ENCODE peak calls at places on chromosomes 4 and X, in ten cellular contexts. One of them, this sample, is unnamed.

GRCh38 chrX:70436380-70436779 is 8.3 kb upstream of the DLG3 start:
- DNase-seq in mesenchymal stem cell: peak; percentile 8
- DNase-seq in astrocyte: no peak
- DNase-seq in stomach: no peak
- DNase-seq in naive thymus-derived CD4-positive, alpha-beta T cell: no peak
- DNase-seq in tibial artery: no peak
- DNase-seq in effector memory CD4-positive, alpha-beta T cell: no peak
- DNase-seq in aorta: no peak
- DNase-seq in GM23248: peak; percentile 27
- DNase-seq in heart left ventricle: no peak
- DNase-seq in this sample: no peak

GRCh38 chr4:8157944-8158709 is 486 bp downstream of the ABLIM2 start:
- DNase-seq in mesenchymal stem cell: peak; percentile 14
- DNase-seq in astrocyte: no peak
- DNase-seq in stomach: no peak
- DNase-seq in naive thymus-derived CD4-positive, alpha-beta T cell: no peak
- DNase-seq in tibial artery: no peak
- DNase-seq in effector memory CD4-positive, alpha-beta T cell: no peak
- DNase-seq in aorta: peak; percentile 78
- DNase-seq in GM23248: peak; percentile 30
- DNase-seq in heart left ventricle: peak; percentile 70
- DNase-seq in this sample: no peak

GRCh38 chr4:11152684-11153083 is 276.0 kb downstream of the HS3ST1 start:
- DNase-seq in mesenchymal stem cell: no peak
- DNase-seq in astrocyte: no peak
- DNase-seq in stomach: no peak
- DNase-seq in naive thymus-derived CD4-positive, alpha-beta T cell: no peak
- DNase-seq in tibial artery: no peak
- DNase-seq in effector memory CD4-positive, alpha-beta T cell: no peak
- DNase-seq in aorta: no peak
- DNase-seq in GM23248: no peak
- DNase-seq in heart left ventricle: no peak
- DNase-seq in this sample: peak; percentile 65

GRCh38 chr4:152385551-152385950 is 150.3 kb downstream of the FBXW7 start:
- DNase-seq in mesenchymal stem cell: peak; percentile 33
- DNase-seq in astrocyte: no peak
- DNase-seq in stomach: no peak
- DNase-seq in naive thymus-derived CD4-positive, alpha-beta T cell: no peak
- DNase-seq in tibial artery: no peak
- DNase-seq in effector memory CD4-positive, alpha-beta T cell: no peak
- DNase-seq in aorta: no peak
- DNase-seq in GM23248: peak; percentile 64
- DNase-seq in heart left ventricle: no peak
- DNase-seq in this sample: no peak

GRCh38 chr4:2141762-2142520 is 82.8 kb downstream of the NAT8L start:
- DNase-seq in mesenchymal stem cell: no peak
- DNase-seq in astrocyte: no peak
- DNase-seq in stomach: no peak
- DNase-seq in naive thymus-derived CD4-positive, alpha-beta T cell: peak; percentile 16
- DNase-seq in tibial artery: no peak
- DNase-seq in effector memory CD4-positive, alpha-beta T cell: no peak
- DNase-seq in aorta: no peak
- DNase-seq in GM23248: no peak
- DNase-seq in heart left ventricle: no peak
- DNase-seq in this sample: no peak

GRCh38 chrX:131734621-131735020 is 190.7 kb downstream of the OR13H1 start:
- DNase-seq in mesenchymal stem cell: no peak
- DNase-seq in astrocyte: peak; percentile 49
- DNase-seq in stomach: peak; percentile 87
- DNase-seq in naive thymus-derived CD4-positive, alpha-beta T cell: no peak
- DNase-seq in tibial artery: no peak
- DNase-seq in effector memory CD4-positive, alpha-beta T cell: no peak
- DNase-seq in aorta: no peak
- DNase-seq in GM23248: no peak
- DNase-seq in heart left ventricle: no peak
- DNase-seq in this sample: no peak

GRCh38 chr4:147285751-147286150 is 195.1 kb upstream of the EDNRA start:
- DNase-seq in mesenchymal stem cell: no peak
- DNase-seq in astrocyte: no peak
- DNase-seq in stomach: no peak
- DNase-seq in naive thymus-derived CD4-positive, alpha-beta T cell: no peak
- DNase-seq in tibial artery: no peak
- DNase-seq in effector memory CD4-positive, alpha-beta T cell: no peak
- DNase-seq in aorta: no peak
- DNase-seq in GM23248: no peak
- DNase-seq in heart left ventricle: no peak
- DNase-seq in this sample: no peak

GRCh38 chr4:86720508-86721068 is 126.5 kb downstream of the PTPN13 start:
- DNase-seq in mesenchymal stem cell: no peak
- DNase-seq in astrocyte: peak; percentile 51
- DNase-seq in stomach: no peak
- DNase-seq in naive thymus-derived CD4-positive, alpha-beta T cell: no peak
- DNase-seq in tibial artery: no peak
- DNase-seq in effector memory CD4-positive, alpha-beta T cell: no peak
- DNase-seq in aorta: no peak
- DNase-seq in GM23248: peak; percentile 56
- DNase-seq in heart left ventricle: no peak
- DNase-seq in this sample: no peak

GRCh38 chr4:148015468-148015867 is 283.6 kb downstream of the ARHGAP10 start:
- DNase-seq in mesenchymal stem cell: no peak
- DNase-seq in astrocyte: no peak
- DNase-seq in stomach: no peak
- DNase-seq in naive thymus-derived CD4-positive, alpha-beta T cell: no peak
- DNase-seq in tibial artery: no peak
- DNase-seq in effector memory CD4-positive, alpha-beta T cell: no peak
- DNase-seq in aorta: no peak
- DNase-seq in GM23248: no peak
- DNase-seq in heart left ventricle: no peak
- DNase-seq in this sample: no peak

GRCh38 chr4:176277162-176277904 is 8.3 kb upstream of the ASB5 start:
- DNase-seq in mesenchymal stem cell: peak; percentile 75
- DNase-seq in astrocyte: peak; percentile 36
- DNase-seq in stomach: peak; percentile 71
- DNase-seq in naive thymus-derived CD4-positive, alpha-beta T cell: no peak
- DNase-seq in tibial artery: peak; percentile 54
- DNase-seq in effector memory CD4-positive, alpha-beta T cell: no peak
- DNase-seq in aorta: peak; percentile 87
- DNase-seq in GM23248: peak; percentile 91
- DNase-seq in heart left ventricle: no peak
- DNase-seq in this sample: peak; percentile 54

GRCh38 chrX:118117069-118117405 is 427 bp upstream of the KLHL13 start:
- DNase-seq in mesenchymal stem cell: no peak
- DNase-seq in astrocyte: no peak
- DNase-seq in stomach: no peak
- DNase-seq in naive thymus-derived CD4-positive, alpha-beta T cell: peak; percentile 1
- DNase-seq in tibial artery: peak; percentile 26
- DNase-seq in effector memory CD4-positive, alpha-beta T cell: no peak
- DNase-seq in aorta: peak; percentile 72
- DNase-seq in GM23248: peak; percentile 9
- DNase-seq in heart left ventricle: peak; percentile 56
- DNase-seq in this sample: no peak

GRCh38 chr4:127501103-127501502 is 131.7 kb upstream of the INTU start:
- DNase-seq in mesenchymal stem cell: no peak
- DNase-seq in astrocyte: peak; percentile 46
- DNase-seq in stomach: no peak
- DNase-seq in naive thymus-derived CD4-positive, alpha-beta T cell: no peak
- DNase-seq in tibial artery: no peak
- DNase-seq in effector memory CD4-positive, alpha-beta T cell: no peak
- DNase-seq in aorta: no peak
- DNase-seq in GM23248: peak; percentile 18
- DNase-seq in heart left ventricle: no peak
- DNase-seq in this sample: no peak

GRCh38 chr4:80201326-80202151 is 4.2 kb downstream of the PRDM8 start:
- DNase-seq in mesenchymal stem cell: peak; percentile 75
- DNase-seq in astrocyte: peak; percentile 76
- DNase-seq in stomach: no peak
- DNase-seq in naive thymus-derived CD4-positive, alpha-beta T cell: peak; percentile 42
- DNase-seq in tibial artery: peak; percentile 37
- DNase-seq in effector memory CD4-positive, alpha-beta T cell: peak; percentile 38
- DNase-seq in aorta: peak; percentile 82
- DNase-seq in GM23248: peak; percentile 43
- DNase-seq in heart left ventricle: no peak
- DNase-seq in this sample: no peak

GRCh38 chr4:84866295-84866694 is 100.2 kb downstream of the WDFY3 start:
- DNase-seq in mesenchymal stem cell: no peak
- DNase-seq in astrocyte: no peak
- DNase-seq in stomach: no peak
- DNase-seq in naive thymus-derived CD4-positive, alpha-beta T cell: no peak
- DNase-seq in tibial artery: no peak
- DNase-seq in effector memory CD4-positive, alpha-beta T cell: no peak
- DNase-seq in aorta: no peak
- DNase-seq in GM23248: no peak
- DNase-seq in heart left ventricle: no peak
- DNase-seq in this sample: no peak

GRCh38 chr4:40227284-40227683 is 30.5 kb downstream of the RHOH start:
- DNase-seq in mesenchymal stem cell: no peak
- DNase-seq in astrocyte: no peak
- DNase-seq in stomach: no peak
- DNase-seq in naive thymus-derived CD4-positive, alpha-beta T cell: no peak
- DNase-seq in tibial artery: no peak
- DNase-seq in effector memory CD4-positive, alpha-beta T cell: no peak
- DNase-seq in aorta: no peak
- DNase-seq in GM23248: no peak
- DNase-seq in heart left ventricle: no peak
- DNase-seq in this sample: no peak

GRCh38 chr4:54110019-54110416 is 10.1 kb downstream of the GSX2 start:
- DNase-seq in mesenchymal stem cell: no peak
- DNase-seq in astrocyte: no peak
- DNase-seq in stomach: no peak
- DNase-seq in naive thymus-derived CD4-positive, alpha-beta T cell: no peak
- DNase-seq in tibial artery: no peak
- DNase-seq in effector memory CD4-positive, alpha-beta T cell: no peak
- DNase-seq in aorta: no peak
- DNase-seq in GM23248: no peak
- DNase-seq in heart left ventricle: no peak
- DNase-seq in this sample: no peak
- H3K4me3 ChIP-seq in mesenchymal stem cell: no peak overlapping the region
- H3K4me3 ChIP-seq in astrocyte: no peak overlapping the region
- H3K4me3 ChIP-seq in stomach: no peak overlapping the region
- H3K4me3 ChIP-seq in naive thymus-derived CD4-positive, alpha-beta T cell: no peak overlapping the region
- H3K4me3 ChIP-seq in tibial artery: no peak overlapping the region
- H3K4me3 ChIP-seq in effector memory CD4-positive, alpha-beta T cell: no peak overlapping the region
- H3K4me3 ChIP-seq in aorta: no peak overlapping the region
- H3K4me3 ChIP-seq in GM23248: no peak overlapping the region
- H3K4me3 ChIP-seq in heart left ventricle: no peak overlapping the region
- H3K4me3 ChIP-seq in this sample: no peak overlapping the region

DNA sequence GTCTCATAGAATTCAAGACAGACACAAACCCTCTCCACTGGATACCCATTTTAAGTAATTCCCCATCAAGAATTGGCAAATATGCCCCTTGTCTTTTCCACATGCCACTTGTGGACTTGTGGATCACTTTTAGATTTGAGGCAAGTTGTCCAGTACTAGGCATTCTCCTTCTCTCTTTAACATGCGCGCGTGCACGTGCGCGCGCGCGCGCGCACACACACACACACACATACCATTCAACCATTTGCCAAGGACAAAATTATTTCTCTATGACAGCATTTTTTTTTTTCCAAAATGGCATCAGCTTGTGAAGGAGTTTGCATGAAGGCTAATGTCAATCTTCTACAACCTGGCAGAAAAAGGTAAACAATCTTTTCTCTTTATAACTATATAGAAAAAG is 1325.7 kb upstream of the IGFBP7 start:
- DNase-seq in mesenchymal stem cell: no peak
- DNase-seq in astrocyte: no peak
- DNase-seq in stomach: no peak
- DNase-seq in naive thymus-derived CD4-positive, alpha-beta T cell: no peak
- DNase-seq in tibial artery: no peak
- DNase-seq in effector memory CD4-positive, alpha-beta T cell: no peak
- DNase-seq in aorta: no peak
- DNase-seq in GM23248: no peak
- DNase-seq in heart left ventricle: no peak
- DNase-seq in this sample: no peak
- H3K9me3 ChIP-seq in mesenchymal stem cell: peaks cover 22% of the 10 kb centered on the region
- H3K9me3 ChIP-seq in astrocyte: no peaks in the 10 kb centered on the region
- H3K9me3 ChIP-seq in stomach: peaks cover 16% of the 10 kb centered on the region
- H3K9me3 ChIP-seq in naive thymus-derived CD4-positive, alpha-beta T cell: peaks cover 4% of the 10 kb centered on the region
- H3K9me3 ChIP-seq in tibial artery: peaks cover 9% of the 10 kb centered on the region
- H3K9me3 ChIP-seq in effector memory CD4-positive, alpha-beta T cell: peaks cover 3% of the 10 kb centered on the region
- H3K9me3 ChIP-seq in aorta: no peaks in the 10 kb centered on the region
- H3K9me3 ChIP-seq in GM23248: no peaks in the 10 kb centered on the region
- H3K9me3 ChIP-seq in heart left ventricle: peaks cover 12% of the 10 kb centered on the region
- H3K9me3 ChIP-seq in this sample: no peaks in the 10 kb centered on the region

GRCh38 chrX:154006965-154007364 is 12.7 kb downstream of the IRAK1 start:
- DNase-seq in mesenchymal stem cell: no peak
- DNase-seq in astrocyte: no peak
- DNase-seq in stomach: no peak
- DNase-seq in naive thymus-derived CD4-positive, alpha-beta T cell: no peak
- DNase-seq in tibial artery: no peak
- DNase-seq in effector memory CD4-positive, alpha-beta T cell: no peak
- DNase-seq in aorta: no peak
- DNase-seq in GM23248: no peak
- DNase-seq in heart left ventricle: no peak
- DNase-seq in this sample: no peak

GRCh38 chrX:154011376-154012335 is 8.0 kb downstream of the IRAK1 start:
- DNase-seq in mesenchymal stem cell: no peak
- DNase-seq in astrocyte: no peak
- DNase-seq in stomach: no peak
- DNase-seq in naive thymus-derived CD4-positive, alpha-beta T cell: no peak
- DNase-seq in tibial artery: no peak
- DNase-seq in effector memory CD4-positive, alpha-beta T cell: no peak
- DNase-seq in aorta: no peak
- DNase-seq in GM23248: no peak
- DNase-seq in heart left ventricle: no peak
- DNase-seq in this sample: no peak

GRCh38 chrX:154012336-154012991 is 7.2 kb downstream of the IRAK1 start:
- DNase-seq in mesenchymal stem cell: no peak
- DNase-seq in astrocyte: no peak
- DNase-seq in stomach: no peak
- DNase-seq in naive thymus-derived CD4-positive, alpha-beta T cell: no peak
- DNase-seq in tibial artery: no peak
- DNase-seq in effector memory CD4-positive, alpha-beta T cell: no peak
- DNase-seq in aorta: no peak
- DNase-seq in GM23248: no peak
- DNase-seq in heart left ventricle: no peak
- DNase-seq in this sample: peak; percentile 77

GRCh38 chrX:154010330-154011087 is 9.2 kb downstream of the IRAK1 start:
- DNase-seq in mesenchymal stem cell: peak; percentile 44
- DNase-seq in astrocyte: no peak
- DNase-seq in stomach: no peak
- DNase-seq in naive thymus-derived CD4-positive, alpha-beta T cell: no peak
- DNase-seq in tibial artery: no peak
- DNase-seq in effector memory CD4-positive, alpha-beta T cell: no peak
- DNase-seq in aorta: no peak
- DNase-seq in GM23248: peak; percentile 69
- DNase-seq in heart left ventricle: no peak
- DNase-seq in this sample: peak; percentile 88

GRCh38 chrX:154008521-154008920 is 11.2 kb downstream of the IRAK1 start:
- DNase-seq in mesenchymal stem cell: no peak
- DNase-seq in astrocyte: no peak
- DNase-seq in stomach: no peak
- DNase-seq in naive thymus-derived CD4-positive, alpha-beta T cell: no peak
- DNase-seq in tibial artery: no peak
- DNase-seq in effector memory CD4-positive, alpha-beta T cell: no peak
- DNase-seq in aorta: no peak
- DNase-seq in GM23248: no peak
- DNase-seq in heart left ventricle: no peak
- DNase-seq in this sample: no peak
- H3K4me3 ChIP-seq in mesenchymal stem cell: no peak overlapping the region
- H3K4me3 ChIP-seq in astrocyte: no peak overlapping the region
- H3K4me3 ChIP-seq in stomach: no peak overlapping the region
- H3K4me3 ChIP-seq in naive thymus-derived CD4-positive, alpha-beta T cell: no peak overlapping the region
- H3K4me3 ChIP-seq in tibial artery: no peak overlapping the region
- H3K4me3 ChIP-seq in effector memory CD4-positive, alpha-beta T cell: no peak overlapping the region
- H3K4me3 ChIP-seq in aorta: no peak overlapping the region
- H3K4me3 ChIP-seq in GM23248: no peak overlapping the region
- H3K4me3 ChIP-seq in heart left ventricle: no peak overlapping the region
- H3K4me3 ChIP-seq in this sample: no peak overlapping the region

GRCh38 chrX:42776195-42776594 is 1.8 kb downstream of the PPP1R2C start:
- DNase-seq in mesenchymal stem cell: no peak
- DNase-seq in astrocyte: peak; percentile 40
- DNase-seq in stomach: no peak
- DNase-seq in naive thymus-derived CD4-positive, alpha-beta T cell: no peak
- DNase-seq in tibial artery: no peak
- DNase-seq in effector memory CD4-positive, alpha-beta T cell: no peak
- DNase-seq in aorta: no peak
- DNase-seq in GM23248: no peak
- DNase-seq in heart left ventricle: no peak
- DNase-seq in this sample: no peak
- H3K9me3 ChIP-seq in mesenchymal stem cell: no peaks in the 10 kb centered on the region
- H3K9me3 ChIP-seq in astrocyte: no peaks in the 10 kb centered on the region
- H3K9me3 ChIP-seq in stomach: no peaks in the 10 kb centered on the region
- H3K9me3 ChIP-seq in naive thymus-derived CD4-positive, alpha-beta T cell: no peaks in the 10 kb centered on the region
- H3K9me3 ChIP-seq in tibial artery: peaks cover 5% of the 10 kb centered on the region
- H3K9me3 ChIP-seq in effector memory CD4-positive, alpha-beta T cell: no peaks in the 10 kb centered on the region
- H3K9me3 ChIP-seq in aorta: no peaks in the 10 kb centered on the region
- H3K9me3 ChIP-seq in GM23248: no peaks in the 10 kb centered on the region
- H3K9me3 ChIP-seq in heart left ventricle: no peaks in the 10 kb centered on the region
- H3K9me3 ChIP-seq in this sample: no peaks in the 10 kb centered on the region